ENCODE peak calls at places on chromosomes 4 and X, in five cellular contexts. One of them, this sample, is unnamed.

GRCh38 chr4:7622371-7622770 is 187.6 kb upstream of the PSAPL1 start:
- DNase-seq in AG08395: no peak
- DNase-seq in GM19239: no peak
- DNase-seq in A549: no peak
- DNase-seq in ascending aorta: no peak
- DNase-seq in this sample: no peak

GRCh38 chrX:63686878-63687714 is 97.9 kb downstream of the ARHGEF9 start:
- DNase-seq in AG08395: peak
- DNase-seq in GM19239: peak
- DNase-seq in A549: peak
- DNase-seq in ascending aorta: no peak
- DNase-seq in this sample: no peak

GRCh38 chrX:110131031-110131430 is 128.1 kb downstream of the TMEM164 start:
- DNase-seq in GM19239: no peak
- DNase-seq in AG08395: no peak
- DNase-seq in ascending aorta: no peak
- DNase-seq in A549: no peak
- DNase-seq in this sample: no peak

GRCh38 chr4:3047464-3048286 is 26.7 kb downstream of the HTT-AS start:
- DNase-seq in AG08395: peak
- DNase-seq in ascending aorta: peak
- DNase-seq in GM19239: no peak
- DNase-seq in A549: peak
- DNase-seq in this sample: peak

GRCh38 chr4:27272264-27272663 is 411.6 kb downstream of the STIM2 start:
- DNase-seq in GM19239: no peak
- DNase-seq in A549: no peak
- DNase-seq in AG08395: no peak
- DNase-seq in ascending aorta: no peak
- DNase-seq in this sample: no peak

GRCh38 chrX:154044045-154044444 is 24.3 kb upstream of the IRAK1 start:
- DNase-seq in ascending aorta: no peak
- DNase-seq in A549: no peak
- DNase-seq in AG08395: no peak
- DNase-seq in GM19239: no peak
- DNase-seq in this sample: no peak

GRCh38 chr4:159308571-159309340 is 205.9 kb downstream of the RAPGEF2 start:
- DNase-seq in GM19239: no peak
- DNase-seq in ascending aorta: no peak
- DNase-seq in AG08395: peak
- DNase-seq in A549: no peak
- DNase-seq in this sample: no peak

GRCh38 chrX:35858916-35859315 is 60.6 kb upstream of the CFAP47 start:
- DNase-seq in AG08395: no peak
- DNase-seq in ascending aorta: no peak
- DNase-seq in GM19239: no peak
- DNase-seq in A549: no peak
- DNase-seq in this sample: no peak

GRCh38 chr4:106868381-106869035 is 167.6 kb downstream of the DKK2 start:
- DNase-seq in ascending aorta: no peak
- DNase-seq in AG08395: peak
- DNase-seq in GM19239: no peak
- DNase-seq in A549: no peak
- DNase-seq in this sample: no peak